ENCODE peak calls at places on chromosomes 13 and 19, in four cellular contexts. Y, U, B and K are unnamed samples.

GRCh38 chr19:14106840-14107239 is 10.7 kb downstream of the PRKACA start:
- DNase-seq in Y (no peak), U (no peak), B (no peak), K (no peak)

GRCh38 chr13:32007494-32007893 is 24.1 kb upstream of the FRY start:
- DNase-seq in Y (no peak), U (no peak), B (no peak), K (no peak)

GRCh38 chr19:17560205-17560595 is 4.8 kb downstream of the COLGALT1 start:
- DNase-seq in Y (peak; percentile 98), U (no peak), B (no peak), K (no peak)

GRCh38 chr13:28094311-28094710 is 6.1 kb downstream of the FLT3 start:
- DNase-seq in Y (no peak), U (no peak), B (no peak), K (no peak)

GRCh38 chr13:48437381-48437780 is 24.5 kb upstream of the LPAR6 start:
- DNase-seq in Y (peak; percentile 88), U (no peak), B (no peak), K (no peak)

GRCh38 chr19:34131100-34131499 is 41.2 kb upstream of the LSM14A start:
- DNase-seq in Y (no peak), U (no peak), B (no peak), K (no peak)

GRCh38 chr13:40992678-40993077 is 26.4 kb downstream of the ELF1 start:
- DNase-seq in Y (no peak), U (no peak), B (no peak), K (no peak)

GRCh38 chr19:17706750-17707181 is 12.5 kb upstream of the MAP1S start:
- DNase-seq in Y (peak; percentile 65), U (no peak), B (peak; percentile 69), K (no peak)

GRCh38 chr13:27770809-27771208 is 21.5 kb upstream of the GSX1 start:
- DNase-seq in Y (peak; percentile 23), U (no peak), B (peak; percentile 31), K (peak; percentile 22)

GRCh38 chr13:43270043-43270830 is 246.9 kb downstream of the DNAJC15 start:
- DNase-seq in Y (no peak), U (no peak), B (no peak), K (no peak)

GRCh38 chr19:35099155-35099896 is 16.3 kb upstream of the FXYD3 start:
- DNase-seq in Y (no peak), U (no peak), B (no peak), K (no peak)

GRCh38 chr13:110644892-110645521 is 29.7 kb downstream of the NAXD start:
- DNase-seq in Y (peak; percentile 61), U (peak; percentile 75), B (no peak), K (no peak)

GRCh38 chr13:90770334-90770733 is 577.2 kb upstream of the MIR17HG start:
- DNase-seq in Y (no peak), U (no peak), B (no peak), K (no peak)

GRCh38 chr19:29623726-29624488 is 17.8 kb downstream of the POP4 start:
- DNase-seq in Y (no peak), U (peak; percentile 48), B (no peak), K (no peak)

GRCh38 chr19:16461630-16462051 is 10.1 kb downstream of the EPS15L1 start:
- DNase-seq in Y (no peak), U (no peak), B (no peak), K (no peak)

GRCh38 chr13:111584101-111584500 is 263.7 kb downstream of the TEX29 start:
- DNase-seq in Y (no peak), U (peak; percentile 28), B (no peak), K (no peak)

GRCh38 chr13:36789061-36789460 is 30.0 kb upstream of the RFXAP start:
- DNase-seq in Y (no peak), U (no peak), B (no peak), K (no peak)

GRCh38 chr19:50258918-50259372 is 55.5 kb downstream of the MYH14 start:
- DNase-seq in Y (no peak), U (no peak), B (no peak), K (no peak)

GRCh38 chr19:12937243-12938053 is 961 bp upstream of the CALR start:
- DNase-seq in Y (no peak), U (no peak), B (no peak), K (no peak)

GRCh38 chr13:25678398-25678797 is 306.6 kb downstream of the ATP8A2 start:
- DNase-seq in Y (no peak), U (no peak), B (no peak), K (no peak)

GRCh38 chr19:5040544-5041167 is 71.7 kb downstream of the KDM4B start:
- DNase-seq in Y (no peak), U (no peak), B (no peak), K (no peak)

GRCh38 chr13:54226866-54227265 is 1198.3 kb downstream of the OLFM4 start:
- DNase-seq in Y (no peak), U (no peak), B (no peak), K (no peak)

GRCh38 chr19:21569497-21569870 is 64.1 kb downstream of the ZNF429 start:
- DNase-seq in Y (no peak), U (no peak), B (no peak), K (no peak)

GRCh38 chr19:43624933-43625332 is 5.5 kb upstream of the ZNF428 start:
- DNase-seq in Y (peak; percentile 56), U (peak; percentile 85), B (peak; percentile 72), K (no peak)

GRCh38 chr13:39016789-39017188 is 21.1 kb downstream of the PROSER1 start:
- DNase-seq in Y (peak; percentile 50), U (no peak), B (peak; percentile 16), K (no peak)

GRCh38 chr19:52742516-52742915 is 7.7 kb upstream of the ZNF611 start:
- DNase-seq in Y (no peak), U (no peak), B (no peak), K (no peak)

GRCh38 chr13:50810998-50811397 is 32.5 kb downstream of the DLEU7 start:
- DNase-seq in Y (no peak), U (no peak), B (no peak), K (no peak)

GRCh38 chr19:7743425-7743841 is 3.9 kb downstream of the CD209 start:
- DNase-seq in Y (no peak), U (no peak), B (no peak), K (no peak)

GRCh38 chr19:39172700-39173501 is 23.9 kb upstream of the NCCRP1 start:
- DNase-seq in Y (no peak), U (no peak), B (no peak), K (no peak)

GRCh38 chr19:40163541-40164129 is 27.6 kb upstream of the MAP3K10 start:
- DNase-seq in Y (no peak), U (no peak), B (no peak), K (no peak)

GRCh38 chr19:3692141-3693029 is 7.9 kb downstream of the PIP5K1C start:
- DNase-seq in Y (no peak), U (peak; percentile 67), B (no peak), K (no peak)

GRCh38 chr19:33438987-33439781 is 65.7 kb downstream of the CEBPG start:
- DNase-seq in Y (no peak), U (peak; percentile 38), B (no peak), K (no peak)

GRCh38 chr13:60396783-60397692 is at the start of gene TDRD3:
- DNase-seq in Y (peak; percentile 87), U (peak; percentile 91), B (peak; percentile 76), K (peak; percentile 62)

GRCh38 chr13:107421028-107421427 is 794.3 kb downstream of the LIG4 start:
- DNase-seq in Y (peak; percentile 23), U (no peak), B (no peak), K (no peak)

GRCh38 chr13:75091707-75092106 is 390.3 kb downstream of the TBC1D4 start:
- DNase-seq in Y (no peak), U (no peak), B (no peak), K (no peak)

GRCh38 chr19:7916137-7916907 is 1.7 kb downstream of the TGFBR3L start:
- DNase-seq in Y (no peak), U (peak; percentile 69), B (no peak), K (no peak)

GRCh38 chr13:26946675-26947342 is 186.2 kb upstream of the GPR12 start:
- DNase-seq in Y (peak; percentile 83), U (no peak), B (peak; percentile 44), K (peak; percentile 31)

GRCh38 chr13:20057963-20058362 is 99.4 kb downstream of the ZMYM2 start:
- DNase-seq in Y (no peak), U (no peak), B (no peak), K (no peak)
- TF ChIP-seq CTCF in Y (peak; percentile 13), U (no peak), B (no peak), K (no peak)

DNA sequence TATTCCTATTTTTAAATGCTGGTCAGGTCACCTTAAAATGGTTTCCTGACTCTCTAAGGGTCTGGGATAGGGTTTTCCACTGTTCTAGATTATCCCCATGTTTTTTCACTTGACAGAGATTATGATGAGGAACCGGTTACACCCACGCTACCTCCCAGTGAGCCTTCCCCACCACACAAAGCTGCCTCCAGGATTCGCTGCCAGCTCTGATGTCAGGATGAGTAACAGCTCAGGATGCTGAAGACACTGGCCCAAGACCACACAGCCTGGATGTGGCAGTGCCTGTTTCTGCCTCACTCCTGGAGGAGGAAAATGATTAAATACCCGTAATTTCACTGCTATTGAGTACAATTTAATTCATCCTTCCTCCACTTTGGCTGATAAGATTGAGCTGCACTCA is 22.9 kb downstream of the ZNF114 start:
- DNase-seq in Y (peak; percentile 80), U (no peak), B (no peak), K (no peak)
- H3K4me3 ChIP-seq in Y (no peak overlapping the region), U (no peak overlapping the region), B (no peak overlapping the region), K (no peak overlapping the region)

DNA sequence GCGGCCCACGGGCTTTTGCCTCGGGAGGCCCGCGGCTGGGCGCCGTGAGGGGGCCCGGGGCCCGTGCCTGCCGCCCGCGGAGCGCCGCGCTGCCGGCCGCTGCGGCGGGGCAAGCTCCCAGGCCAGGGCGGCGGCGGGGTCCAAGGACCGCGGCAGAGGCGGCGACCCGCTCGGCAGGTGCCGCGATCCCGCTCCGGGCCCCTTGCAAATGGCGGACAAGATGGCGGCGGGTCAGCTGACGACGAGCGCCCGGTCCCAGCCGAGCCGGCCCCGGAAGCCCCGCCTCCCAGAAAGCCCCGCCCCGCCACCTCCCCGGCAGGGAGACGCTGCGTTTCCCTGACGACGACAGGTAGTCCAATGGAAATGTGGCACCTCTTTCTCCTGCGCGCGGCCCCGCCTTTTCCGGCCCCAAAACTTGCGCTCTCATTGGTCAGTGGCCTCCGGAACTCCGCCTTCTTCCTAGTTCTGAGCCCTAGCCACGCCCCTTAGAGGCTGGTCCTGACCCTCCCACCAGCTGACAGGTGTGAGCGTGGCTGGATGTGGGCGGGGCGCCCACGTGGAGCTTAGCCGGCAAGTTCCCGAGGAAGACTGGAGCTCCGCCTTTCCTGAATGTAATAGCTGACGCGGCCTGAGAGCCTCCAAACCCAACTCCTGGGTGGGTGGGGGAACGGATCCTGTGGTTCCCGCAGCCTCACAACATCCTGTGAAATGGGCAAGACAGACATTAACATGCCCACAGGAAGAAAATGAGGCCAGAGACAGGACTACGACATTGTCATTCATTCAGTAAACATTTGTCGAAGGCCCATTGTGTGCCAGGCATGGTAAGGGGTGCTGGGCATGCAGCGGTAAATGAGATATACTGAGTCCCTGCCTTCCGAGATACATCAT is at the start of gene AP3D1:
- DNase-seq in Y (peak; percentile 100), U (peak; percentile 100), B (peak; percentile 99), K (peak; percentile 99)
- TF ChIP-seq CTCF in Y (no peak), U (no peak), B (no peak), K (no peak)

GRCh38 chr19:852136-853013 is at the start of gene ELANE:
- DNase-seq in Y (no peak), U (no peak), B (no peak), K (no peak)

GRCh38 chr19:850979-851335 is 1.1 kb upstream of the ELANE start:
- DNase-seq in Y (no peak), U (no peak), B (no peak), K (no peak)

GRCh38 chr19:848457-848921 is 3.6 kb upstream of the ELANE start:
- DNase-seq in Y (no peak), U (no peak), B (no peak), K (no peak)

GRCh38 chr19:853014-853553 is 981 bp downstream of the ELANE start:
- DNase-seq in Y (no peak), U (no peak), B (no peak), K (no peak)

GRCh38 chr19:850221-850978 is 1.7 kb upstream of the ELANE start:
- DNase-seq in Y (peak; percentile 98), U (peak; percentile 74), B (no peak), K (peak; percentile 63)
- H3K4me3 ChIP-seq in Y (peak overlapping the region; percentile 22), U (no peak overlapping the region), B (no peak overlapping the region), K (no peak overlapping the region)